ENCODE peak calls at places on chromosomes 13 and 19, in four cellular contexts. T is CD4-positive, alpha-beta T cell; D is A549; X is heart right ventricle. C is an unnamed sample.

GRCh38 chr19:53254451-53255341 is at the start of gene ZNF677:
- DNase-seq in T (peak), D (no peak), X (peak), C (peak)

GRCh38 chr13:48908381-48909087 is 67.2 kb upstream of the FNDC3A start:
- DNase-seq in D (no peak), X (no peak), T (no peak), C (no peak)

GRCh38 chr13:71922191-71922590 is 55.2 kb upstream of the DACH1 start:
- DNase-seq in X (no peak), T (no peak), D (no peak), C (no peak)

GRCh38 chr19:49441210-49441959 is at the start of gene SLC17A7:
- DNase-seq in T (peak), X (peak), D (peak), C (no peak)

GRCh38 chr19:38056646-38057045 is 149.6 kb downstream of the SIPA1L3 start:
- DNase-seq in T (no peak), D (no peak), X (no peak), C (no peak)

GRCh38 chr19:14091086-14091884 is 734 bp upstream of the SAMD1 start:
- DNase-seq in D (peak), T (peak), X (peak), C (peak)

GRCh38 chr19:18160792-18161690 is 8.1 kb downstream of the PIK3R2 start:
- DNase-seq in D (peak), X (no peak), T (peak), C (peak)

GRCh38 chr19:4647676-4648644 is 8.6 kb downstream of the TNFAIP8L1 start:
- DNase-seq in T (no peak), X (peak), D (no peak), C (no peak)

GRCh38 chr19:43784981-43785808 is 4.4 kb upstream of the KCNN4 start:
- DNase-seq in T (peak), D (peak), X (peak), C (peak)

GRCh38 chr13:45086484-45086883 is 33.8 kb upstream of the GTF2F2 start:
- DNase-seq in D (no peak), X (no peak), T (no peak), C (no peak)

GRCh38 chr13:59533561-59534337 is 630.0 kb downstream of the DIAPH3 start:
- DNase-seq in X (no peak), T (no peak), D (no peak), C (no peak)

GRCh38 chr13:94232956-94233355 is 246.5 kb downstream of the DCT start:
- DNase-seq in D (no peak), X (no peak), T (no peak), C (no peak)

GRCh38 chr13:73194310-73194709 is 135.5 kb downstream of the KLF5 start:
- DNase-seq in D (no peak), T (no peak), X (no peak), C (no peak)

GRCh38 chr19:5002143-5002542 is 33.2 kb downstream of the KDM4B start:
- DNase-seq in T (no peak), X (no peak), D (no peak), C (no peak)

GRCh38 chr13:111399776-111400505 is 79.5 kb downstream of the TEX29 start:
- DNase-seq in T (no peak), D (no peak), X (no peak), C (no peak)

GRCh38 chr13:101457176-101457575 is 4.7 kb downstream of the ITGBL1 start:
- DNase-seq in T (no peak), X (no peak), D (no peak), C (no peak)

GRCh38 chr19:50226536-50226935 is 23.1 kb downstream of the MYH14 start:
- DNase-seq in T (no peak), X (no peak), D (no peak), C (no peak)

GRCh38 chr19:45785097-45785496 is 2.8 kb upstream of the DMPK start:
- DNase-seq in T (no peak), X (no peak), D (no peak), C (no peak)

GRCh38 chr13:27853345-27853744 is 61.1 kb downstream of the GSX1 start:
- DNase-seq in T (no peak), D (no peak), X (no peak), C (no peak)

GRCh38 chr19:3184847-3185481 is 766 bp upstream of the NCLN start:
- DNase-seq in T (peak), X (no peak), D (peak), C (peak)

GRCh38 chr19:2329528-2329927 is 1.0 kb downstream of the SPPL2B start:
- DNase-seq in X (no peak), T (no peak), D (no peak), C (no peak)

GRCh38 chr13:36880961-36881360 is 39.1 kb downstream of the SMAD9 start:
- DNase-seq in X (no peak), T (no peak), D (no peak), C (no peak)

GRCh38 chr13:73585236-73585635 is 526.4 kb downstream of the KLF5 start:
- DNase-seq in T (no peak), D (no peak), X (no peak), C (no peak)

GRCh38 chr19:45640849-45641273 is 1.7 kb upstream of the EML2 start:
- DNase-seq in X (no peak), T (peak), D (no peak), C (no peak)

GRCh38 chr19:3692141-3693029 is 7.9 kb downstream of the PIP5K1C start:
- DNase-seq in T (peak), D (no peak), X (no peak), C (no peak)

GRCh38 chr19:8575467-8575997 is 1.7 kb downstream of the MYO1F start:
- DNase-seq in D (no peak), T (peak), X (no peak), C (no peak)

GRCh38 chr13:99617474-99618255 is 116.4 kb downstream of the TM9SF2 start:
- DNase-seq in X (peak), T (peak), D (peak), C (no peak)

GRCh38 chr19:46692918-46693722 is 23.8 kb downstream of the PRKD2 start:
- DNase-seq in X (no peak), T (no peak), D (no peak), C (no peak)

GRCh38 chr19:9498183-9498902 is at the start of gene ZNF560:
- DNase-seq in D (no peak), T (no peak), X (no peak), C (no peak)

GRCh38 chr19:19192910-19193423 is 909 bp downstream of the RFXANK start:
- DNase-seq in X (no peak), T (no peak), D (no peak), C (no peak)
- H3K27ac ChIP-seq in X (peak), T (peak), D (peak), C (peak)

DNA sequence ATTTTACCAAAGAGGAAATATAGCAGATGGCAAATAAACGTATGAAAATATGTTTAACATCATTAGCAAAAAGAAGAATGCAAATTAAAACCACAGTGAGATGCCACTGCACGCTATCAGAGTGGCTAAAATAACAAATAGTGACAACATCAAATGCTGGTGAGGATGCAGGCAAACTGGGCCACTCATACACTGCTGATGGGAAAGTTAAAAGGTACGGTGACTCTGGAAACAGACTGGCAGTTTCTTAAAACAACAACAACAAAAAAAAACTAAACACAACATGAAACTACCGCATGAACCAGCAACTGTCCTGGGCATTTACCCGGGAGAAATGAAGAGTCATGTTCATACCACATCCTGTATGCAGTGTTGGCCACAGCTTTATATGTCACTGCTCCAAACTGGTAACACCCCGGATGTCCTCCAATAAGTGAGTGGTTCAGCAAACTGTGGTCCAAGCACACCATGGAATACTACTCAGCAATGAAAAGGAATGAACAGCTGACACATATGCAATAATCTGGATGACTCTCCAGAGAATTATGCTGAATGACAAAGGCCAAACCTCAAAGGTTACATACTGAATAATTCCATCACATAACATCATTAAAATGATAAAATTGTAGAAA is 22.3 kb downstream of the EPS15L1 start:
- DNase-seq in D (no peak), X (no peak), T (no peak), C (no peak)
- H3K27ac ChIP-seq in D (no peak), X (peak), T (no peak), C (no peak)

GRCh38 chr19:56537442-56537841 is 1.3 kb upstream of the ZFP28 start:
- DNase-seq in X (no peak), D (no peak), T (no peak), C (no peak)

GRCh38 chr19:56538761-56539263 is at the start of gene ZFP28:
- DNase-seq in D (no peak), T (no peak), X (peak), C (peak)

GRCh38 chr19:56543776-56544175 is 5.0 kb downstream of the ZFP28 start:
- DNase-seq in X (no peak), D (no peak), T (no peak), C (no peak)

GRCh38 chr19:56538254-56538760 is 441 bp upstream of the ZFP28 start:
- DNase-seq in D (peak), T (peak), X (peak), C (peak)
- H3K27ac ChIP-seq in D (peak), T (peak), X (peak), C (peak)

GRCh38 chr19:21848706-21849105 is 12.7 kb upstream of the ZNF43 start:
- DNase-seq in T (no peak), D (peak), X (no peak), C (no peak)

GRCh38 chr19:21851596-21852345 is 15.8 kb upstream of the ZNF43 start:
- DNase-seq in T (peak), D (peak), X (peak), C (peak)

DNA sequence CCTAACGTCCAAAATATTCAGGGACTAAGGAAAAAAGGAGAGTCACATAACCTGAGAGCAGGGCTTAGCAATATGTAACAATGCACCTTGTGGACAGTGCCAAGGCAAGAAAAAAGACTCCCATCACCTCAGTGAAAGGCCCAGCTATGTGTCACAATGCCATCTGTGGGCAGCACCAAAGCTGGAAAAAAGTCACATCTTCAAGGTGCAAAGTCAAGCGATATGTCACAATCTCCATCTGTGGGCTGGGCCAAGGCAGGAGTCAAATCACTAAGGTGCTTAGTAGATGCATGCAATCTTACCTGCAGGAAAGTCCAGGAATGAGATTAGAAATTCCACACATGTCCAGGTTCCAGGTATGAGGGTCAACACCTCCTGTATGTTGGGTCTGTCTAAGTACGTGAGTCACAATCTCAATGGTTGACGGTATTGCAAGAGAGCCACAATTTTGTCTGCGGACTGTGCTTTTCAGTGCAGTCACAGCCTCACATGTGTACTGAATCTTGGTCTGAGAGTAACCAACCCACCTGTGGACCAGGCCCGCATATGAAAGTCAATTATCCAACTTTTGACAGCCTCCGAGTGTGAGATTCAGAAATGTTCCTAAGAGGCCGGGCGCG is 14.8 kb upstream of the ZNF43 start:
- DNase-seq in X (no peak), D (no peak), T (no peak), C (no peak)
- H3K27ac ChIP-seq in X (peak), D (no peak), T (no peak), C (no peak)

C was measured in substantia nigra.